ENCODE peak calls at places on chromosome 6, in ten cellular contexts. A is uterus, P is stomach, F is transverse colon, M is A549, Q is gastrocnemius medialis, B is prostate gland, V is esophagus squamous epithelium, I is HCT116, K is heart left ventricle. Z is an unnamed sample.
A peak's percentile ranks its signal among the peaks of the same experiment; 100 is the strongest.

GRCh38 chr6:39273394-39273793 is 40.8 kb downstream of the KCNK17 start:
- DNase-seq in B (no peak), A (no peak), V (no peak), K (no peak), P (peak; percentile 73), F (peak; percentile 41), M (no peak), Q (no peak), I (no peak), Z (no peak)

GRCh38 chr6:6823568-6824224 is 235.2 kb downstream of the LY86 start:
- DNase-seq in F (no peak), Q (no peak), P (peak; percentile 36), A (no peak), B (no peak), V (no peak), I (no peak), K (no peak), M (no peak), Z (no peak)

GRCh38 chr6:110485461-110485860 is 9.0 kb upstream of the SLC22A16 start:
- DNase-seq in K (no peak), Q (no peak), M (no peak), I (no peak), V (no peak), P (no peak), B (no peak), F (no peak), A (no peak), Z (no peak)

GRCh38 chr6:17297261-17298080 is 16.3 kb downstream of the RBM24 start:
- DNase-seq in A (no peak), Q (no peak), I (no peak), K (no peak), P (no peak), V (no peak), F (no peak), M (no peak), B (no peak), Z (no peak)

GRCh38 chr6:33961686-33962085 is 157.9 kb upstream of the MLN start:
- DNase-seq in I (no peak), Q (no peak), V (no peak), F (no peak), M (no peak), A (no peak), K (no peak), P (no peak), B (no peak), Z (no peak)

GRCh38 chr6:157020398-157021266 is 243.5 kb downstream of the ARID1B start:
- DNase-seq in I (peak; percentile 22), Q (no peak), F (peak; percentile 65), K (peak; percentile 65), B (peak; percentile 39), M (peak; percentile 52), P (no peak), A (peak; percentile 60), V (peak; percentile 35), Z (peak; percentile 39)

GRCh38 chr6:6315660-6316059 is 4.8 kb downstream of the F13A1 start:
- DNase-seq in V (no peak), B (no peak), I (peak; percentile 52), A (peak; percentile 32), K (peak; percentile 24), M (peak; percentile 6), Q (no peak), P (peak; percentile 41), F (peak; percentile 41), Z (no peak)

GRCh38 chr6:132466952-132467351 is 46.0 kb downstream of the STX7 start:
- DNase-seq in Q (no peak), B (no peak), V (no peak), K (no peak), F (no peak), A (peak; percentile 45), I (no peak), M (no peak), P (no peak), Z (no peak)

GRCh38 chr6:38697846-38698245 is 5.1 kb downstream of the GLO1 start:
- DNase-seq in B (no peak), F (no peak), V (no peak), A (no peak), M (no peak), K (no peak), I (no peak), Q (no peak), P (no peak), Z (no peak)

DNA sequence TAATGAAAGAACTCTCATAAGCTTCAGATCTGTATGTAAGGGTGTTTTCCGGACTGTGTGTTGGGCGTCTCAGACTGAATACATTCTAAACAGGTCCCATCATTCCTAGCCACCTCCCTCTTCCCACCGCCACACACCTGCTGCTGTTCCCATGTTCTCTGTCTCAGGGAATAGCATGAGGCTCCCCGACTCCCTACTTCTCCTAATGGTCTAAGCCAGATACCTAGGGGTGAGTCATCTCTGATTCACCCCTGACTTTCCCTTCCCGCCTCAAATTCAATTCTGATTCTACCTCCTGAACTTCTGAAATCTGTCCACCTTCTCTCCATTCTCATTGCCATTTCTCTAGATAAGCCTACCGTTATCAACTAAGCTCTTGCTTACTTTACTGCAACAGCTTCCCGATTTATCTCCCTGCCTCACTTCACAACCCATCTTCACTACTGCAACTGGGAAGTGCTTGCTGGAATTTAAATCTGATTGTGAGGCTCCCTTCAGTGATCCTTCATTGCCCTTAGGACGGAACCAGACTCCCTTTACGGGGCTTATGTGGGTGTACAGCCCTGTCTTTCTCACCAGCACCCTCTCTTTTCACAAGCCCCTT is 1.6 kb downstream of the TMEM14A start:
- DNase-seq in Q (no peak), A (no peak), I (peak; percentile 52), K (no peak), B (no peak), F (no peak), V (no peak), P (no peak), M (peak; percentile 19), Z (no peak)
- TF ChIP-seq POLR2A in Q (no peak), A (no peak), I (no peak), K (no peak), B (no peak), F (no peak), V (no peak), P (no peak), M (no peak), Z (no peak)

GRCh38 chr6:32064706-32065105 is 26.5 kb downstream of the CYP21A2 start:
- DNase-seq in V (no peak), M (no peak), K (no peak), Q (no peak), P (no peak), F (no peak), B (no peak), A (no peak), I (no peak), Z (no peak)
- TF ChIP-seq POLR2A in V (no peak), M (no peak), K (no peak), Q (no peak), P (no peak), F (no peak), B (no peak), A (no peak), I (no peak), Z (no peak)

GRCh38 chr6:36442671-36443497 is at the start of the genes KCTD20 and PXT1:
- DNase-seq in F (peak; percentile 91), B (peak; percentile 81), M (peak; percentile 75), P (peak; percentile 90), V (peak; percentile 20), K (peak; percentile 92), A (peak; percentile 85), I (peak; percentile 75), Q (peak; percentile 89), Z (peak; percentile 77)

GRCh38 chr6:36441307-36441894 is 1.3 kb downstream of the PXT1 start:
- DNase-seq in Q (peak; percentile 98), I (peak; percentile 98), M (peak; percentile 96), A (peak; percentile 96), F (peak; percentile 95), P (peak; percentile 91), B (peak; percentile 85), V (peak; percentile 37), K (peak; percentile 95), Z (peak; percentile 55)

GRCh38 chr6:36443498-36443844 is 671 bp downstream of the KCTD20 start:
- DNase-seq in B (no peak), K (no peak), P (no peak), Q (no peak), V (no peak), F (no peak), M (no peak), I (no peak), A (no peak), Z (peak; percentile 10)

GRCh38 chr6:36443951-36444428 is 1.2 kb downstream of the KCTD20 start:
- DNase-seq in B (no peak), Q (no peak), M (peak; percentile 56), K (no peak), F (no peak), A (no peak), I (peak; percentile 32), P (no peak), V (no peak), Z (peak; percentile 15)

GRCh38 chr6:36442083-36442670 is 477 bp downstream of the PXT1 start:
- DNase-seq in I (no peak), Q (no peak), K (no peak), F (peak; percentile 18), B (no peak), A (no peak), M (no peak), V (no peak), P (no peak), Z (no peak)
- TF ChIP-seq POLR2A in I (no peak), Q (no peak), K (no peak), F (no peak), B (no peak), A (no peak), M (no peak), V (no peak), P (no peak), Z (no peak)

DNA sequence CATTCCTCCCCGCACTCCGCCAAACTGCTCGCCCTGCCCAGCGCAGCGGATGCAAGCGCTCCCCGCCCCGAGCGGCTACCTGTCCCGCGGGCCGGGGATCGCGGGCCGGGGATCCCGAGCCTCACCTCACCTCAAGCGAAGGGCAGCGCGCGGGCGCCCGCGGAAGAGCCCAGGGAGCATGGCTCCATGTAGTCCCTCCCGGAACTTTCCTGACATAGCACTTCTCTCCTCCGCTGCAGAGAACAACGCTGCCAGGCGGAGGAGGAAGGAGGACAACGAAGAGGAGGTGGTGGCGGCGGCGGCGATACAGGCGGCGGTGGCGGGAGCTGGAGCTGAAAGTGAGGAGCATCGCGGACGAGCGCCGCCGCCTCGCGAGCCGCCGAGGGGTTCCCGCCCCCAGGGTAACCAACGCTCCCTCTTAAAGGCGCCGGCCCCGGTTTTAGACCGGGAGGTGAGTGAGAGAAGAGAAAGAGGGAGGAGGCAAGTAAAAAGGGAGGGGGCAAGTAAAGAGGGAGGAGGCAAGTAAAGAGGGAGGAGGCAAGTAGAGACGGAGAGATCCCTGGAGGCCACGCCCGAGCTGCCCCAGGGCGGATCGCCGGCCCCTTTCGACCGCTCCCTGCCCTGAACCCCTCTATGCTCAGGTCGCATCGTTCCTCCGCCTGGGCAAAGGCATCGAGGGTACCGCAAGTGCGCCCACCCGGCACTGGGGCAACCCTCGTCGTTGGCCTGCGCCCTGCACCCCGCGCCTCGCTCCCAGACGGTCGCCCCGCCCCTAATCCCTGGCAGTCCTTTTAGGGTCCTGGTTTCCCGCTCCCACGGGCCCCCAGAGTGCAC is at the start of gene GPR63:
- DNase-seq in P (peak; percentile 68), K (peak; percentile 45), V (no peak), M (peak; percentile 77), I (peak; percentile 69), A (peak; percentile 56), Q (peak; percentile 13), B (peak; percentile 52), F (peak; percentile 82), Z (peak; percentile 86)
- TF ChIP-seq POLR2A in P (no peak), K (peak; percentile 24), V (no peak), M (peak; percentile 35), I (peak; percentile 83), A (peak; percentile 34), Q (no peak), B (peak; percentile 25), F (peak; percentile 19), Z (no peak)